ENCODE peak calls at places on chromosomes 12 and 14, in four cellular contexts. D is CD8-positive, alpha-beta T cell; Z is thoracic aorta; U is A549. C is an unnamed sample.
A peak's percentile ranks its signal among the peaks of the same experiment; 100 is the strongest.

GRCh38 chr14:63673882-63674497 is 32.3 kb upstream of the WDR89 start:
- DNase-seq in U (no peak), D (no peak), Z (no peak), C (no peak)

GRCh38 chr12:26520154-26520553 is 312.8 kb downstream of the ITPR2 start:
- DNase-seq in U (no peak), D (no peak), Z (no peak), C (no peak)

GRCh38 chr14:96852823-96853422 is 55.7 kb downstream of the VRK1 start:
- DNase-seq in D (no peak), Z (no peak), U (peak; percentile 56), C (no peak)

GRCh38 chr12:32906407-32907165 is 10.0 kb upstream of the PKP2 start:
- DNase-seq in D (no peak), Z (no peak), U (no peak), C (no peak)

GRCh38 chr14:24062216-24062980 is 9.0 kb upstream of the CPNE6 start:
- DNase-seq in D (no peak), Z (no peak), U (no peak), C (no peak)

GRCh38 chr12:109653896-109654295 is 59.7 kb upstream of the FAM222A start:
- DNase-seq in D (no peak), Z (no peak), U (no peak), C (no peak)

GRCh38 chr12:67650528-67651379 is 2.2 kb downstream of the DYRK2 start:
- DNase-seq in D (no peak), U (no peak), Z (no peak), C (no peak)

GRCh38 chr14:31420013-31420318 is 384 bp downstream of the HEATR5A start:
- DNase-seq in Z (no peak), D (peak; percentile 14), U (peak; percentile 52), C (no peak)

GRCh38 chr12:4270016-4270669 is 3.4 kb upstream of the CCND2 start:
- DNase-seq in U (no peak), Z (no peak), D (peak; percentile 50), C (no peak)

GRCh38 chr12:15453613-15454012 is 131.3 kb downstream of the PTPRO start:
- DNase-seq in U (no peak), Z (no peak), D (no peak), C (no peak)

GRCh38 chr14:93705513-93706156 is 82.7 kb downstream of the PRIMA1 start:
- DNase-seq in Z (no peak), U (no peak), D (no peak), C (no peak)

GRCh38 chr14:98725196-98725595 is 546.8 kb downstream of the BCL11B start:
- DNase-seq in U (no peak), Z (no peak), D (no peak), C (no peak)

DNA sequence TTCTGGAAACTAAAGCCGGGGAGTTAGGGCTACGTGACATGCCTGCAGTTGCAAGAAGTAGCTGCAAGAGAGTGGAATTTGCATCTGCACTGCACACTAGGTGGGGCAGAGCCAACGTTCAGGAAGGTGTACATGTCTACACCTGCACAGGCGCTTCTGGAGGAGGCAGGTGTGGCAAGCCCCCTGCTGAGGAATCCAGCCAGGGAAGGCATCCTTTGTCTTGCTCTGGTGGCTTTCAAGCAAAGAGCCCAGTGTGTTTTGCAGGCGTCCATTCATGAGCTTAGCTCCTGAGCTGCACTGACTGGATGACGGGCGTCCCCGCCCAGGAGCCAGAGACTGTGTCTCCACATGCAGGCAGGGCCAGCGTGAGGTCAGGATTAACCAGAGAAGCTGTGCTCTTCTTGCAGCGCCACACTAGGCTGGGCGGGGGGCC is 116.3 kb downstream of the ZFP36L1 start:
- DNase-seq in D (no peak), U (no peak), Z (no peak), C (no peak)
- TF ChIP-seq CTCF in D (no peak), U (no peak), Z (no peak), C (no peak)

GRCh38 chr14:95101736-95102677 is 55.3 kb downstream of the DICER1 start:
- DNase-seq in U (no peak), Z (no peak), D (no peak), C (no peak)

GRCh38 chr14:95104911-95105310 is 52.4 kb downstream of the DICER1 start:
- DNase-seq in U (no peak), Z (no peak), D (no peak), C (no peak)

GRCh38 chr14:95106966-95107365 is 50.4 kb downstream of the DICER1 start:
- DNase-seq in Z (no peak), U (no peak), D (no peak), C (no peak)

GRCh38 chr14:95098984-95099599 is 58.2 kb downstream of the DICER1 start:
- DNase-seq in U (peak; percentile 82), Z (no peak), D (peak; percentile 25), C (no peak)

GRCh38 chr14:95102678-95103039 is 54.7 kb downstream of the DICER1 start:
- DNase-seq in Z (no peak), U (no peak), D (no peak), C (no peak)
- TF ChIP-seq CTCF in Z (no peak), U (no peak), D (no peak), C (no peak)

GRCh38 chr12:53233671-53234091 is 1.7 kb upstream of the RARG start:
- DNase-seq in Z (no peak), D (no peak), U (no peak), C (no peak)
- TF ChIP-seq CTCF in Z (no peak), D (no peak), U (no peak), C (no peak)

DNA sequence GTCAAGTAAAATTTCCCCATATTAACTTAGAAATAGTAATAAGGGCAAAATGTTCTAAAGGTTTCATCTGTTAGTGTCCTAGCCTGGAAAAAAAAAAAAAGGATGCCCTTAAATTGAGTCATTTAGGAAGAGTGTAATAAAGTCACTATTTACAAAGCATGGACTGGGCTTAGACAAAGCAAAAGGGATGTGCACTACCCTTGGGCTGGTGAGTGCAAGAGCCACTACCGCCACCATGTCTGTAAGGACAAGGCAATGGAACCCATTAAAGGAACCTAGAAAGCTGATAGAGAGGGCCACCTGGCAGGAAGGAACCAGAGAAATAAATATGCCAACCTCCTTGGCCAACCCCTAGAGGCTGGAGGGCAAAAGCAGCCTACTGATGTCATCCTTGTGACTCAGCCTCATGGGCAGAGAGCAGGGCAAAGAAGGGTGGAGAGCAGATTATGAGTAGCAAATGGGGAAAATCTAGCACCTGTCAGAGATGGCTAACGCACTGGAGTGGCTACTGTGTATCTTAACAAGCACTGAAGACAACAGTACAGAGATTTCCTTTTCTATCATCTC is 59.5 kb upstream of the FUT8 start:
- DNase-seq in Z (no peak), D (no peak), U (peak; percentile 60), C (no peak)
- TF ChIP-seq CTCF in Z (no peak), D (no peak), U (no peak), C (no peak)

DNA sequence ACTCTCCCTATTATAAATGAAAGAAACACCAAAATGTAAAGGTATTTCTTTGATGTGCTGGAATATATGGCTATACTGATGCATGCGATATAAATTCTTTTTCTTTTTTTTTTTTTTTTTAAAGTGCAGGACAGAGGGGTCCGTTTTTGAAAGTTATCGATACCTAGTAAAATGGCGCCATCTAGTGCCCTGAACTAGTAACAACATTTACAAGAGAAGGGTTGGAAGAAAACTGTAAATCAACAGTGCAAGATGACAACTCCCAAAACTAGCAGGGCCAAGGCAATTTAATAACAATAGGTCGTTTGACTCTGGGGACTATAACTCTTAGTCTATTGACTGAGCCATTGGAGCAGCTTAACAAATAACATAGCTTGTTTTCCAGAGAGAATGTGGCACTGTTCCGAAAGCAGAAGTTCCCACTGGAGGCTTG is 137.7 kb downstream of the SPTSSA start:
- DNase-seq in D (peak; percentile 19), U (peak; percentile 58), Z (no peak), C (no peak)
- TF ChIP-seq CTCF in D (peak; percentile 89), U (peak; percentile 84), Z (peak; percentile 36), C (no peak)

DNA sequence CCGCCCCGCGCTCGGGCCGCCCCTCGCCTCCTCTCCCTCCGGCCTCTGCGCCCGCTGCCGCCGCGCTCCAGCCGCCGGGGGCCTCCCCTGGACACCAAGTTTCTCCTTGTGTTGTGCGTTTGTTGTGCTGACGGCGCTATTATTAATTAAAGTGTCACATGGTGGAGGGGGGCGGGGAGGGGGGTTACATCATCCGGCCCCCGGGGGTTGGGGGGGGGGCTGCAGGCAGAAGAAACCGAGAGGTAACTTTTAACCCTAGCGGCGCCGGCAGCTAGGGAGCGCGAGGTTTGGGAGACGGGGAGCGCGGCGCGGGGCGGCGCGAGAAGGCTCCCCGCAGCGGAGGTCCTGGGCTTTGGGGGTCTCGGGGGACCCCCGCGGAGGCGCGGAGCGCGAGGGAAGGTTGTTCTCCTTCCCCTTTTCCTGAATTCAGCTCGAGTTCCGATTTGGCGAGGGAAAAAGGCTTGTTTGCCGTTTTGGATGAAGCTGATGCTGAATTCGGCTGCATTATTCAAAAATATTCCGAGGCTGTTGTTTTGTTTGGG is at the start of gene HRK:
- DNase-seq in U (no peak), Z (no peak), D (no peak), C (no peak)
- TF ChIP-seq CTCF in U (no peak), Z (no peak), D (no peak), C (no peak)

C was measured in omental fat pad.